ENCODE peak calls at places on chromosomes 4 and X, in ten cellular contexts. R, M, O, V, Y, U, X, B, N and W are unnamed samples.

GRCh38 chr4:47543331-47543730 is 58.3 kb downstream of the ATP10D start:
- DNase-seq in R (no peak), M (no peak), O (no peak), V (no peak), Y (no peak), U (no peak), X (no peak), B (no peak), N (peak), W (no peak)

GRCh38 chr4:88605744-88606143 is 13.5 kb downstream of the HERC3 start:
- DNase-seq in R (no peak), M (no peak), O (peak), V (no peak), Y (no peak), U (no peak), X (no peak), B (peak), N (no peak), W (no peak)

GRCh38 chr4:48079972-48080391 is 54.1 kb downstream of the TXK start:
- DNase-seq in R (no peak), M (no peak), O (no peak), V (no peak), Y (no peak), U (no peak), X (no peak), B (no peak), N (no peak), W (no peak)

GRCh38 chrX:153560000-153560399 is 38.9 kb downstream of the CCNQ start:
- DNase-seq in R (no peak), M (no peak), O (no peak), V (no peak), Y (no peak), U (no peak), X (no peak), B (no peak), N (peak), W (no peak)

GRCh38 chr4:83561381-83561780 is 25.5 kb downstream of the GPAT3 start:
- DNase-seq in R (peak), M (no peak), O (peak), V (peak), Y (no peak), U (peak), X (peak), B (peak), N (peak), W (no peak)

GRCh38 chr4:114076865-114077264 is 97.4 kb upstream of the ARSJ start:
- DNase-seq in R (no peak), M (no peak), O (no peak), V (no peak), Y (no peak), U (no peak), X (no peak), B (no peak), N (no peak), W (no peak)

GRCh38 chr4:78167510-78167909 is 110.4 kb downstream of the FRAS1 start:
- DNase-seq in R (no peak), M (no peak), O (no peak), V (no peak), Y (no peak), U (no peak), X (no peak), B (no peak), N (no peak), W (no peak)

GRCh38 chr4:52192697-52193096 is 141.6 kb downstream of the SPATA18 start:
- DNase-seq in R (no peak), M (no peak), O (no peak), V (no peak), Y (no peak), U (no peak), X (no peak), B (no peak), N (no peak), W (no peak)

GRCh38 chr4:70183168-70183939 is 12.2 kb upstream of the ODAM start:
- DNase-seq in R (no peak), M (no peak), O (peak), V (peak), Y (no peak), U (no peak), X (peak), B (peak), N (peak), W (no peak)

GRCh38 chr4:180217070-180217469 is 2026.1 kb upstream of the TENM3 start:
- DNase-seq in R (no peak), M (no peak), O (no peak), V (no peak), Y (no peak), U (no peak), X (no peak), B (no peak), N (no peak), W (no peak)

GRCh38 chrX:119503484-119503861 is 35.2 kb downstream of the SLC25A5 start:
- DNase-seq in R (peak), M (peak), O (peak), V (no peak), Y (no peak), U (no peak), X (peak), B (peak), N (peak), W (peak)

GRCh38 chr4:144584428-144584827 is 61.5 kb upstream of the HHIP start:
- DNase-seq in R (no peak), M (no peak), O (no peak), V (no peak), Y (no peak), U (no peak), X (no peak), B (no peak), N (no peak), W (no peak)

GRCh38 chr4:121817006-121817405 is 6.7 kb downstream of the CCNA2 start:
- DNase-seq in R (no peak), M (no peak), O (no peak), V (no peak), Y (no peak), U (no peak), X (no peak), B (no peak), N (no peak), W (no peak)
- TF ChIP-seq POLR2A in R (no peak), M (no peak), O (no peak), V (no peak), Y (no peak), U (no peak), X (no peak), B (no peak), N (no peak), W (no peak)

GRCh38 chrX:1599791-1600405 is 8.5 kb downstream of the AKAP17A start:
- DNase-seq in R (no peak), M (no peak), O (no peak), V (no peak), Y (peak), U (no peak), X (no peak), B (no peak), N (no peak), W (no peak)
- TF ChIP-seq POLR2A in R (no peak), M (no peak), O (no peak), V (no peak), Y (no peak), U (no peak), X (no peak), B (no peak), N (no peak), W (no peak)

DNA sequence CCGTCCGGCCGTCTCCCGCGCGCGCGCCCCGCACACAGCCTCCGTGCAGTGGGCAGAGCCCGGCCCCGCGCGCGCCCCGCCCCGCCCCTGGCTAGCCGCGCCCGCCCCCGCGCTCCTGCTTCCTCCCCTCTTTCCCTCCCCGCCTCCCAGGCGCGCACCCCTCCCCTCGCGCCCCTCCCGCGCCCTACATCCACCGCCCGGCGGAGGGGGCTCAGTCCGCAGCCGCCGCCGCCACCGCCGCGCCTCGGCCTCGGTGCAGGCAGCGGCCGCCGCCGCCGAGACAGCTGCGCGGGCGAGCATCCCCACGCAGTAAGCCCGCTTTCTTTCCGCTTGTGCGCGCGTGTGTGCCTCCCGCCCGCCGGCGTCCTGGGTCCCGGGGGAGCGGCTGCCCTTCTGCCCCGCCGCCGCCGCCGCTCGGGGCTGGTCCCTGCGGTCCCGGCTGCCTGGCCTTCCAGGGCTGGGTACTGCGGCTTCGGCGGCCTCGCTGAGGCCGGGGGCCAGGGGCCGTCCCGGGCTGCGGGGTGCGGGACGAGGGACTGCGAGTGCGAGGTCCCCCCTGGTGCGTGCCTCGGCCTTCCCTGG is at the start of gene FHL1:
- DNase-seq in R (peak), M (peak), O (peak), V (no peak), Y (peak), U (peak), X (peak), B (peak), N (peak), W (no peak)
- TF ChIP-seq POLR2A in R (no peak), M (no peak), O (no peak), V (no peak), Y (no peak), U (peak), X (peak), B (no peak), N (no peak), W (no peak)

GRCh38 chr4:8438743-8439142 is 1.8 kb downstream of the ACOX3 start:
- DNase-seq in R (no peak), M (no peak), O (no peak), V (no peak), Y (no peak), U (no peak), X (no peak), B (no peak), N (no peak), W (no peak)

GRCh38 chr4:8439168-8439567 is 1.4 kb downstream of the ACOX3 start:
- DNase-seq in R (no peak), M (no peak), O (no peak), V (no peak), Y (no peak), U (no peak), X (no peak), B (no peak), N (peak), W (peak)

GRCh38 chr4:8439914-8440490 is 521 bp downstream of the ACOX3 start:
- DNase-seq in R (no peak), M (no peak), O (peak), V (no peak), Y (no peak), U (peak), X (peak), B (no peak), N (no peak), W (peak)

GRCh38 chr4:8441499-8442091 is 1.0 kb downstream of the TRMT44 start:
- DNase-seq in R (no peak), M (no peak), O (no peak), V (no peak), Y (no peak), U (no peak), X (no peak), B (no peak), N (no peak), W (no peak)

GRCh38 chr4:8440491-8441311 is at the start of the genes ACOX3 and TRMT44:
- DNase-seq in R (peak), M (peak), O (peak), V (peak), Y (peak), U (peak), X (peak), B (peak), N (peak), W (peak)
- TF ChIP-seq POLR2A in R (peak), M (peak), O (peak), V (peak), Y (peak), U (peak), X (peak), B (peak), N (peak), W (peak)

GRCh38 chr4:153465922-153466636 is at the start of gene TMEM131L:
- DNase-seq in R (peak), M (peak), O (peak), V (peak), Y (peak), U (peak), X (peak), B (peak), N (peak), W (no peak)
- TF ChIP-seq POLR2A in R (peak), M (peak), O (peak), V (no peak), Y (no peak), U (peak), X (peak), B (peak), N (peak), W (no peak)

GRCh38 chr4:576991-577498 is 950 bp upstream of the TMEM271 start:
- DNase-seq in R (no peak), M (no peak), O (no peak), V (no peak), Y (no peak), U (no peak), X (no peak), B (no peak), N (no peak), W (no peak)
- TF ChIP-seq POLR2A in R (no peak), M (no peak), O (no peak), V (no peak), Y (no peak), U (no peak), X (no peak), B (no peak), N (no peak), W (no peak)